ENCODE peak calls at places on chromosomes 2 and 18, in four cellular contexts. One of them, this sample, is unnamed.

GRCh38 chr2:118945921-118946320 is 3.9 kb downstream of the MARCO start:
- DNase-seq in lower leg skin: no peak
- DNase-seq in mesendoderm: no peak
- DNase-seq in activated CD4-positive, alpha-beta T cell treated with anti-CD3 and anti-CD28 coated beads, Interleukin-2, amount 50 U/mL, for 4 hours: no peak
- DNase-seq in this sample: no peak

GRCh38 chr2:70767699-70768584 is at the start of gene ADD2:
- DNase-seq in lower leg skin: no peak
- DNase-seq in mesendoderm: peak; percentile 91
- DNase-seq in activated CD4-positive, alpha-beta T cell treated with anti-CD3 and anti-CD28 coated beads, Interleukin-2, amount 50 U/mL, for 4 hours: no peak
- DNase-seq in this sample: no peak

GRCh38 chr2:135960598-135961551 is 24.6 kb downstream of the DARS1 start:
- DNase-seq in lower leg skin: no peak
- DNase-seq in mesendoderm: peak; percentile 37
- DNase-seq in activated CD4-positive, alpha-beta T cell treated with anti-CD3 and anti-CD28 coated beads, Interleukin-2, amount 50 U/mL, for 4 hours: no peak
- DNase-seq in this sample: no peak

GRCh38 chr2:7026740-7027139 is 109.5 kb downstream of the RNF144A start:
- DNase-seq in lower leg skin: no peak
- DNase-seq in mesendoderm: no peak
- DNase-seq in activated CD4-positive, alpha-beta T cell treated with anti-CD3 and anti-CD28 coated beads, Interleukin-2, amount 50 U/mL, for 4 hours: no peak
- DNase-seq in this sample: no peak

GRCh38 chr2:88582030-88582429 is 45.2 kb downstream of the EIF2AK3 start:
- DNase-seq in lower leg skin: no peak
- DNase-seq in mesendoderm: no peak
- DNase-seq in activated CD4-positive, alpha-beta T cell treated with anti-CD3 and anti-CD28 coated beads, Interleukin-2, amount 50 U/mL, for 4 hours: no peak
- DNase-seq in this sample: no peak

GRCh38 chr2:23602113-23602512 is 217.1 kb downstream of the KLHL29 start:
- DNase-seq in lower leg skin: no peak
- DNase-seq in mesendoderm: peak; percentile 82
- DNase-seq in activated CD4-positive, alpha-beta T cell treated with anti-CD3 and anti-CD28 coated beads, Interleukin-2, amount 50 U/mL, for 4 hours: no peak
- DNase-seq in this sample: no peak

GRCh38 chr18:48732767-48733424 is 194.1 kb downstream of the CTIF start:
- DNase-seq in lower leg skin: no peak
- DNase-seq in mesendoderm: no peak
- DNase-seq in activated CD4-positive, alpha-beta T cell treated with anti-CD3 and anti-CD28 coated beads, Interleukin-2, amount 50 U/mL, for 4 hours: no peak
- DNase-seq in this sample: no peak

GRCh38 chr2:187174582-187174981 is 273.5 kb downstream of the CALCRL start:
- DNase-seq in lower leg skin: no peak
- DNase-seq in mesendoderm: no peak
- DNase-seq in activated CD4-positive, alpha-beta T cell treated with anti-CD3 and anti-CD28 coated beads, Interleukin-2, amount 50 U/mL, for 4 hours: no peak
- DNase-seq in this sample: no peak

GRCh38 chr2:188610827-188611226 is 319.2 kb downstream of the GULP1 start:
- DNase-seq in lower leg skin: no peak
- DNase-seq in mesendoderm: peak; percentile 35
- DNase-seq in activated CD4-positive, alpha-beta T cell treated with anti-CD3 and anti-CD28 coated beads, Interleukin-2, amount 50 U/mL, for 4 hours: no peak
- DNase-seq in this sample: no peak

GRCh38 chr2:241767464-241768250 is 9.0 kb upstream of the GAL3ST2 start:
- DNase-seq in lower leg skin: peak; percentile 81
- DNase-seq in mesendoderm: no peak
- DNase-seq in activated CD4-positive, alpha-beta T cell treated with anti-CD3 and anti-CD28 coated beads, Interleukin-2, amount 50 U/mL, for 4 hours: no peak
- DNase-seq in this sample: no peak

GRCh38 chr2:241157841-241158545 is 7.7 kb downstream of the PPP1R7 start:
- DNase-seq in lower leg skin: no peak
- DNase-seq in mesendoderm: no peak
- DNase-seq in activated CD4-positive, alpha-beta T cell treated with anti-CD3 and anti-CD28 coated beads, Interleukin-2, amount 50 U/mL, for 4 hours: no peak
- DNase-seq in this sample: no peak

This sample was measured in tibial nerve.